ENCODE peak calls at places on chromosomes 13 and 19, in seven cellular contexts. One of them, this sample, is unnamed.

GRCh38 chr19:5440299-5440698 is 14.9 kb upstream of the ZNRF4 start:
- DNase-seq in pulmonary artery endothelial cell: no peak
- DNase-seq in left colon: no peak
- DNase-seq in activated naive CD8-positive, alpha-beta T cell treated with anti-CD3 and anti-CD28 coated beads for 36 hours: no peak
- DNase-seq in Calu3: no peak
- DNase-seq in NCI-H1105: no peak
- DNase-seq in SW480: no peak
- DNase-seq in this sample: no peak

GRCh38 chr13:98657506-98658085 is 80.7 kb upstream of the STK24 start:
- DNase-seq in pulmonary artery endothelial cell: no peak
- DNase-seq in left colon: no peak
- DNase-seq in activated naive CD8-positive, alpha-beta T cell treated with anti-CD3 and anti-CD28 coated beads for 36 hours: no peak
- DNase-seq in Calu3: no peak
- DNase-seq in NCI-H1105: no peak
- DNase-seq in SW480: no peak
- DNase-seq in this sample: no peak

GRCh38 chr13:84446972-84447700 is 564.9 kb upstream of the SLITRK1 start:
- DNase-seq in pulmonary artery endothelial cell: no peak
- DNase-seq in left colon: no peak
- DNase-seq in activated naive CD8-positive, alpha-beta T cell treated with anti-CD3 and anti-CD28 coated beads for 36 hours: no peak
- DNase-seq in Calu3: no peak
- DNase-seq in NCI-H1105: no peak
- DNase-seq in SW480: no peak
- DNase-seq in this sample: no peak

GRCh38 chr13:97122381-97122996 is 99.6 kb upstream of the MBNL2 start:
- DNase-seq in pulmonary artery endothelial cell: peak; percentile 35
- DNase-seq in left colon: no peak
- DNase-seq in activated naive CD8-positive, alpha-beta T cell treated with anti-CD3 and anti-CD28 coated beads for 36 hours: no peak
- DNase-seq in Calu3: peak; percentile 19
- DNase-seq in NCI-H1105: no peak
- DNase-seq in SW480: peak; percentile 29
- DNase-seq in this sample: no peak

GRCh38 chr19:30340724-30341595 is 31.2 kb upstream of the ZNF536 start:
- DNase-seq in pulmonary artery endothelial cell: no peak
- DNase-seq in left colon: no peak
- DNase-seq in activated naive CD8-positive, alpha-beta T cell treated with anti-CD3 and anti-CD28 coated beads for 36 hours: no peak
- DNase-seq in Calu3: no peak
- DNase-seq in NCI-H1105: no peak
- DNase-seq in SW480: no peak
- DNase-seq in this sample: no peak

GRCh38 chr19:5434970-5435641 is 20.1 kb upstream of the ZNRF4 start:
- DNase-seq in pulmonary artery endothelial cell: no peak
- DNase-seq in left colon: no peak
- DNase-seq in activated naive CD8-positive, alpha-beta T cell treated with anti-CD3 and anti-CD28 coated beads for 36 hours: peak; percentile 39
- DNase-seq in Calu3: no peak
- DNase-seq in NCI-H1105: no peak
- DNase-seq in SW480: peak; percentile 38
- DNase-seq in this sample: no peak

GRCh38 chr13:80946008-80946802 is 605.3 kb upstream of the SPRY2 start:
- DNase-seq in pulmonary artery endothelial cell: no peak
- DNase-seq in left colon: no peak
- DNase-seq in activated naive CD8-positive, alpha-beta T cell treated with anti-CD3 and anti-CD28 coated beads for 36 hours: no peak
- DNase-seq in Calu3: no peak
- DNase-seq in NCI-H1105: no peak
- DNase-seq in SW480: no peak
- DNase-seq in this sample: no peak

GRCh38 chr13:36571444-36571843 is 102.4 kb upstream of the SERTM1 start:
- DNase-seq in pulmonary artery endothelial cell: peak; percentile 8
- DNase-seq in left colon: no peak
- DNase-seq in activated naive CD8-positive, alpha-beta T cell treated with anti-CD3 and anti-CD28 coated beads for 36 hours: no peak
- DNase-seq in Calu3: no peak
- DNase-seq in NCI-H1105: no peak
- DNase-seq in SW480: no peak
- DNase-seq in this sample: no peak

GRCh38 chr19:23377276-23377675 is 18.0 kb downstream of the ZNF91 start:
- DNase-seq in pulmonary artery endothelial cell: no peak
- DNase-seq in left colon: no peak
- DNase-seq in activated naive CD8-positive, alpha-beta T cell treated with anti-CD3 and anti-CD28 coated beads for 36 hours: no peak
- DNase-seq in Calu3: no peak
- DNase-seq in NCI-H1105: peak; percentile 10
- DNase-seq in SW480: no peak
- DNase-seq in this sample: no peak

GRCh38 chr13:40477623-40478608 is 188.5 kb downstream of the FOXO1 start:
- DNase-seq in pulmonary artery endothelial cell: peak; percentile 86
- DNase-seq in left colon: no peak
- DNase-seq in activated naive CD8-positive, alpha-beta T cell treated with anti-CD3 and anti-CD28 coated beads for 36 hours: no peak
- DNase-seq in Calu3: no peak
- DNase-seq in NCI-H1105: no peak
- DNase-seq in SW480: no peak
- DNase-seq in this sample: no peak

GRCh38 chr13:34320084-34320483 is 502.1 kb downstream of the RFC3 start:
- DNase-seq in pulmonary artery endothelial cell: no peak
- DNase-seq in left colon: no peak
- DNase-seq in activated naive CD8-positive, alpha-beta T cell treated with anti-CD3 and anti-CD28 coated beads for 36 hours: no peak
- DNase-seq in Calu3: no peak
- DNase-seq in NCI-H1105: no peak
- DNase-seq in SW480: no peak
- DNase-seq in this sample: no peak

GRCh38 chr19:3851254-3852176 is 17.3 kb downstream of the ZFR2 start:
- DNase-seq in pulmonary artery endothelial cell: no peak
- DNase-seq in left colon: no peak
- DNase-seq in activated naive CD8-positive, alpha-beta T cell treated with anti-CD3 and anti-CD28 coated beads for 36 hours: no peak
- DNase-seq in Calu3: peak; percentile 22
- DNase-seq in NCI-H1105: no peak
- DNase-seq in SW480: peak; percentile 71
- DNase-seq in this sample: no peak

GRCh38 chr13:46185634-46186033 is 3.7 kb upstream of the LCP1 start:
- DNase-seq in pulmonary artery endothelial cell: no peak
- DNase-seq in left colon: no peak
- DNase-seq in activated naive CD8-positive, alpha-beta T cell treated with anti-CD3 and anti-CD28 coated beads for 36 hours: no peak
- DNase-seq in Calu3: no peak
- DNase-seq in NCI-H1105: no peak
- DNase-seq in SW480: no peak
- DNase-seq in this sample: no peak

GRCh38 chr19:37817180-37817911 is 38.0 kb upstream of the ZNF573 start:
- DNase-seq in pulmonary artery endothelial cell: no peak
- DNase-seq in left colon: peak; percentile 82
- DNase-seq in activated naive CD8-positive, alpha-beta T cell treated with anti-CD3 and anti-CD28 coated beads for 36 hours: peak; percentile 72
- DNase-seq in Calu3: no peak
- DNase-seq in NCI-H1105: peak; percentile 57
- DNase-seq in SW480: no peak
- DNase-seq in this sample: no peak

GRCh38 chr19:1904385-1905070 is 671 bp upstream of the ADAT3 start:
- DNase-seq in pulmonary artery endothelial cell: no peak
- DNase-seq in left colon: peak; percentile 69
- DNase-seq in activated naive CD8-positive, alpha-beta T cell treated with anti-CD3 and anti-CD28 coated beads for 36 hours: no peak
- DNase-seq in Calu3: peak; percentile 77
- DNase-seq in NCI-H1105: no peak
- DNase-seq in SW480: no peak
- DNase-seq in this sample: no peak

GRCh38 chr13:81017525-81018152 is 676.7 kb upstream of the SPRY2 start:
- DNase-seq in pulmonary artery endothelial cell: peak; percentile 11
- DNase-seq in left colon: no peak
- DNase-seq in activated naive CD8-positive, alpha-beta T cell treated with anti-CD3 and anti-CD28 coated beads for 36 hours: no peak
- DNase-seq in Calu3: no peak
- DNase-seq in NCI-H1105: peak; percentile 15
- DNase-seq in SW480: peak; percentile 56
- DNase-seq in this sample: peak; percentile 23

GRCh38 chr19:6672693-6673290 is 2.8 kb upstream of the TNFSF14 start:
- DNase-seq in pulmonary artery endothelial cell: no peak
- DNase-seq in left colon: no peak
- DNase-seq in activated naive CD8-positive, alpha-beta T cell treated with anti-CD3 and anti-CD28 coated beads for 36 hours: no peak
- DNase-seq in Calu3: no peak
- DNase-seq in NCI-H1105: no peak
- DNase-seq in SW480: no peak
- DNase-seq in this sample: no peak

GRCh38 chr13:90084684-90085290 is 1262.7 kb upstream of the MIR17HG start:
- DNase-seq in pulmonary artery endothelial cell: no peak
- DNase-seq in left colon: no peak
- DNase-seq in activated naive CD8-positive, alpha-beta T cell treated with anti-CD3 and anti-CD28 coated beads for 36 hours: no peak
- DNase-seq in Calu3: no peak
- DNase-seq in NCI-H1105: no peak
- DNase-seq in SW480: no peak
- DNase-seq in this sample: no peak

GRCh38 chr19:11478167-11479089 is 2.4 kb downstream of the ELAVL3 start:
- DNase-seq in pulmonary artery endothelial cell: no peak
- DNase-seq in left colon: no peak
- DNase-seq in activated naive CD8-positive, alpha-beta T cell treated with anti-CD3 and anti-CD28 coated beads for 36 hours: no peak
- DNase-seq in Calu3: no peak
- DNase-seq in NCI-H1105: no peak
- DNase-seq in SW480: no peak
- DNase-seq in this sample: no peak

This sample was measured in HuH-7.